ENCODE peak calls at places on chromosomes 12 and 14, in ten cellular contexts. I, R, J, Q, W, U, M, L, H and B are unnamed samples.

GRCh38 chr12:2487278-2487677 is 307.5 kb upstream of the FKBP4 start:
- DNase-seq in L (no peak), M (no peak), U (no peak), J (no peak), H (no peak), Q (no peak), R (no peak), I (no peak), W (no peak), B (no peak)

GRCh38 chr12:91959220-91959619 is 186.4 kb downstream of the BTG1 start:
- DNase-seq in Q (no peak), R (no peak), U (no peak), L (no peak), M (no peak), H (no peak), J (no peak), W (no peak), I (no peak), B (no peak)

GRCh38 chr14:94864421-94865195 is 94.7 kb upstream of the GSC start:
- DNase-seq in H (no peak), J (no peak), R (peak), M (no peak), U (no peak), Q (no peak), W (no peak), L (no peak), I (no peak), B (no peak)

GRCh38 chr12:54431911-54432814 is 13.1 kb upstream of the ITGA5 start:
- DNase-seq in U (peak), Q (peak), R (no peak), L (no peak), M (no peak), I (no peak), J (no peak), H (no peak), W (peak), B (no peak)

GRCh38 chr14:70855486-70855885 is 46.2 kb upstream of the MAP3K9 start:
- DNase-seq in I (no peak), J (no peak), M (no peak), W (no peak), Q (no peak), L (no peak), H (no peak), U (no peak), R (no peak), B (no peak)

GRCh38 chr12:110661337-110661972 is 27.5 kb downstream of the HVCN1 start:
- DNase-seq in Q (no peak), U (no peak), W (peak), H (no peak), M (no peak), J (peak), R (no peak), L (peak), I (no peak), B (no peak)

GRCh38 chr12:5480218-5480952 is 48.5 kb downstream of the NTF3 start:
- DNase-seq in L (no peak), R (no peak), H (no peak), M (no peak), I (no peak), W (no peak), J (no peak), U (no peak), Q (no peak), B (no peak)

GRCh38 chr12:31004666-31005065 is 69.0 kb upstream of the DDX11 start:
- DNase-seq in M (no peak), Q (no peak), R (peak), H (no peak), W (no peak), J (peak), L (no peak), U (no peak), I (no peak), B (no peak)

GRCh38 chr14:80239631-80240030 is 28.3 kb upstream of the DIO2 start:
- DNase-seq in J (no peak), H (no peak), I (no peak), L (no peak), M (no peak), W (no peak), R (no peak), Q (no peak), U (no peak), B (no peak)

GRCh38 chr14:81765654-81766275 is 232.1 kb upstream of the SEL1L start:
- DNase-seq in R (no peak), Q (no peak), U (no peak), I (no peak), J (no peak), W (no peak), H (no peak), M (peak), L (no peak), B (no peak)

GRCh38 chr12:113462117-113462774 is 9.4 kb downstream of the LHX5 start:
- DNase-seq in L (no peak), U (peak), R (peak), W (peak), M (peak), I (no peak), H (peak), J (peak), Q (peak), B (peak)

GRCh38 chr14:81301813-81302212 is 81.1 kb upstream of the GTF2A1 start:
- DNase-seq in H (no peak), W (no peak), Q (no peak), L (no peak), J (no peak), R (no peak), U (no peak), I (no peak), M (no peak), B (no peak)

GRCh38 chr12:29695026-29695425 is 88.7 kb downstream of the TMTC1 start:
- DNase-seq in L (no peak), Q (no peak), I (no peak), M (no peak), U (no peak), J (no peak), R (no peak), H (no peak), W (no peak), B (no peak)

GRCh38 chr12:79933580-79934264 is 1.2 kb downstream of the PPP1R12A start:
- DNase-seq in U (peak), Q (no peak), J (no peak), R (no peak), W (no peak), L (no peak), M (peak), I (no peak), H (no peak), B (no peak)

GRCh38 chr12:92144631-92145480 is 790 bp downstream of the BTG1 start:
- DNase-seq in R (peak), L (peak), W (peak), M (peak), J (peak), U (peak), Q (no peak), I (no peak), H (peak), B (peak)

GRCh38 chr12:120914794-120915193 is 10.6 kb upstream of the SPPL3 start:
- DNase-seq in H (no peak), L (no peak), M (no peak), I (no peak), Q (no peak), U (no peak), J (no peak), W (no peak), R (no peak), B (no peak)

GRCh38 chr14:104999361-104999760 is 13.8 kb downstream of the CLBA1 start:
- DNase-seq in M (no peak), Q (no peak), L (no peak), U (no peak), I (no peak), W (no peak), J (no peak), R (no peak), H (no peak), B (no peak)

GRCh38 chr12:22658214-22658613 is 33.2 kb downstream of the ETNK1 start:
- DNase-seq in R (no peak), M (no peak), J (no peak), H (no peak), W (no peak), L (no peak), U (peak), I (no peak), Q (peak), B (no peak)

GRCh38 chr12:14955876-14956811 is 5.3 kb downstream of the ARHGDIB start:
- DNase-seq in W (no peak), L (no peak), Q (no peak), U (no peak), M (peak), J (no peak), R (no peak), H (no peak), I (no peak), B (no peak)

GRCh38 chr12:69649529-69649928 is 38.8 kb upstream of the LRRC10 start:
- DNase-seq in M (no peak), L (no peak), I (no peak), W (no peak), R (no peak), J (no peak), U (no peak), H (no peak), Q (no peak), B (no peak)

GRCh38 chr14:104141621-104142091 is 3.3 kb downstream of the KIF26A start:
- DNase-seq in M (no peak), L (no peak), Q (no peak), W (no peak), J (peak), R (peak), I (no peak), U (no peak), H (no peak), B (no peak)

GRCh38 chr12:55930771-55931316 is at the start of gene DGKA:
- DNase-seq in W (peak), H (peak), Q (peak), J (no peak), L (peak), R (peak), M (peak), I (no peak), U (peak), B (peak)

GRCh38 chr12:49952396-49953055 is 2.0 kb downstream of the AQP2 start:
- DNase-seq in J (peak), I (no peak), L (no peak), M (no peak), H (no peak), W (no peak), R (peak), U (no peak), Q (no peak), B (no peak)

GRCh38 chr12:123533672-123534643 is at the start of gene RILPL1:
- DNase-seq in U (peak), Q (peak), J (peak), W (peak), H (peak), M (no peak), R (peak), L (peak), I (no peak), B (peak)

GRCh38 chr12:15581006-15581405 is 208.2 kb downstream of the EPS8 start:
- DNase-seq in I (no peak), U (no peak), M (no peak), Q (no peak), R (no peak), J (no peak), W (no peak), H (no peak), L (no peak), B (no peak)

GRCh38 chr12:93315907-93316622 is 61.7 kb upstream of the NUDT4 start:
- DNase-seq in M (no peak), W (no peak), U (no peak), Q (no peak), L (no peak), J (no peak), R (no peak), I (no peak), H (no peak), B (no peak)

GRCh38 chr12:29771165-29771564 is 12.6 kb downstream of the TMTC1 start:
- DNase-seq in W (no peak), R (no peak), J (no peak), Q (no peak), H (no peak), U (no peak), M (no peak), L (no peak), I (no peak), B (no peak)

GRCh38 chr12:83656004-83656403 is 969.3 kb downstream of the TMTC2 start:
- DNase-seq in I (no peak), Q (no peak), R (no peak), M (no peak), W (no peak), J (no peak), L (no peak), H (no peak), U (no peak), B (no peak)

GRCh38 chr12:46205293-46205692 is 63.5 kb downstream of the SLC38A1 start:
- DNase-seq in M (no peak), J (no peak), L (no peak), I (no peak), H (no peak), W (no peak), U (no peak), R (no peak), Q (no peak), B (no peak)

GRCh38 chr14:22088614-22089359 is 415.2 kb upstream of the OR4E1 start:
- DNase-seq in I (no peak), U (peak), R (no peak), W (no peak), M (no peak), L (no peak), Q (peak), J (no peak), H (no peak), B (no peak)

GRCh38 chr12:105031061-105031807 is 45.1 kb downstream of the NOPCHAP1 start:
- DNase-seq in L (no peak), H (no peak), W (no peak), M (no peak), J (no peak), Q (no peak), U (no peak), R (no peak), I (no peak), B (no peak)

GRCh38 chr14:101881426-101881825 is 82.9 kb upstream of the DYNC1H1 start:
- DNase-seq in Q (no peak), I (no peak), U (no peak), H (no peak), L (no peak), R (no peak), M (no peak), J (no peak), W (no peak), B (no peak)

GRCh38 chr12:252634-253033 is 10.0 kb downstream of the SLC6A13 start:
- DNase-seq in M (no peak), Q (no peak), I (no peak), W (no peak), H (no peak), R (no peak), J (no peak), L (no peak), U (no peak), B (no peak)

GRCh38 chr14:93905623-93906022 is 21.5 kb upstream of the FAM181A start:
- DNase-seq in H (no peak), I (no peak), R (no peak), L (no peak), Q (no peak), W (no peak), J (peak), U (no peak), M (no peak), B (no peak)